ENCODE peak calls at places on chromosomes 7 and 10, in four cellular contexts. A is central memory CD8-positive, alpha-beta T cell; H is stimulated activated CD8-positive, alpha-beta memory T cell treated with anti-CD3 and anti-CD28 coated beads, Interleukin-12 subunit alpha, Interleukin-12 subunit beta, amount 100 ng/mL, for 4 hours; S is T-helper 2 cell. N is an unnamed sample.
A peak's percentile ranks its signal among the peaks of the same experiment; 100 is the strongest.

GRCh38 chr7:93715234-93715633 is 140.7 kb upstream of the CALCR start:
- DNase-seq in A (no peak), H (no peak), S (no peak), N (peak; percentile 14)

GRCh38 chr7:7795736-7796135 is 77.3 kb upstream of the RPA3 start:
- DNase-seq in A (no peak), H (no peak), S (no peak), N (no peak)

GRCh38 chr7:73769481-73770001 is 529 bp downstream of the CLDN3 start:
- DNase-seq in A (no peak), H (no peak), S (no peak), N (no peak)

GRCh38 chr10:101778151-101778780 is 2.4 kb upstream of the FGF8 start:
- DNase-seq in A (no peak), H (no peak), S (no peak), N (no peak)

GRCh38 chr10:50604823-50605222 is 18.9 kb downstream of the SGMS1 start:
- DNase-seq in A (no peak), H (no peak), S (no peak), N (no peak)

GRCh38 chr7:11960621-11961020 is 128.6 kb upstream of the THSD7A start:
- DNase-seq in A (no peak), H (no peak), S (no peak), N (no peak)

GRCh38 chr10:77578583-77579227 is 58.9 kb downstream of the KCNMA1 start:
- DNase-seq in A (no peak), H (no peak), S (no peak), N (no peak)

GRCh38 chr7:144826248-144826647 is 9.6 kb downstream of the TPK1 start:
- DNase-seq in A (no peak), H (no peak), S (no peak), N (no peak)

GRCh38 chr7:138882249-138882648 is 84.3 kb upstream of the ATP6V0A4 start:
- DNase-seq in A (no peak), H (no peak), S (no peak), N (no peak)

GRCh38 chr10:51544933-51545332 is 154.5 kb downstream of the CSTF2T start:
- DNase-seq in A (no peak), H (no peak), S (no peak), N (no peak)

GRCh38 chr7:80287400-80288174 is 153.0 kb downstream of the GNAI1 start:
- DNase-seq in A (no peak), H (no peak), S (no peak), N (no peak)

GRCh38 chr10:98403812-98404504 is 11.0 kb downstream of the PYROXD2 start:
- DNase-seq in A (no peak), H (no peak), S (no peak), N (no peak)

GRCh38 chr10:31157125-31157983 is 125.7 kb upstream of the ZNF438 start:
- DNase-seq in A (no peak), H (no peak), S (no peak), N (no peak)

GRCh38 chr10:104262055-104262454 is 6.9 kb upstream of the GSTO2 start:
- DNase-seq in A (no peak), H (no peak), S (no peak), N (no peak)

GRCh38 chr10:1109795-1110673 is 53.8 kb downstream of the WDR37 start:
- DNase-seq in A (peak; percentile 47), H (peak; percentile 51), S (peak; percentile 68), N (no peak)

GRCh38 chr7:65731562-65732035 is 141.3 kb upstream of the VKORC1L1 start:
- DNase-seq in A (no peak), H (no peak), S (no peak), N (no peak)

GRCh38 chr10:5526691-5527331 is 2.0 kb downstream of the CALML3 start:
- DNase-seq in A (no peak), H (no peak), S (no peak), N (no peak)

GRCh38 chr10:34766811-34767516 is 48.1 kb downstream of the PARD3 start:
- DNase-seq in A (no peak), H (no peak), S (no peak), N (no peak)

GRCh38 chr7:57867884-57868701 is 418.1 kb downstream of the ZNF716 start:
- DNase-seq in A (no peak), H (no peak), S (no peak), N (no peak)

GRCh38 chr7:7668708-7669107 is 28.2 kb downstream of the UMAD1 start:
- DNase-seq in A (no peak), H (no peak), S (no peak), N (no peak)

GRCh38 chr7:99267530-99268360 is 4.9 kb upstream of the MYH16 start:
- DNase-seq in A (no peak), H (no peak), S (no peak), N (no peak)

GRCh38 chr7:81268551-81268950 is 349.7 kb upstream of the SEMA3C start:
- DNase-seq in A (no peak), H (no peak), S (no peak), N (no peak)

GRCh38 chr10:116960066-116960465 is 44.9 kb downstream of the SHTN1 start:
- DNase-seq in A (no peak), H (no peak), S (no peak), N (no peak)

GRCh38 chr10:50471583-50471975 is 152.2 kb downstream of the SGMS1 start:
- DNase-seq in A (no peak), H (no peak), S (no peak), N (no peak)

GRCh38 chr7:36287371-36288241 is 102.1 kb upstream of the ANLN start:
- DNase-seq in A (no peak), H (no peak), S (peak; percentile 32), N (no peak)

GRCh38 chr7:17696422-17696821 is 243.9 kb downstream of the SNX13 start:
- DNase-seq in A (no peak), H (no peak), S (no peak), N (no peak)

GRCh38 chr7:108078156-108078781 is 51.9 kb downstream of the LAMB4 start:
- DNase-seq in A (no peak), H (no peak), S (no peak), N (no peak)

GRCh38 chr7:33986456-33986855 is 81.1 kb downstream of the BMPER start:
- DNase-seq in A (no peak), H (no peak), S (no peak), N (no peak)

GRCh38 chr10:27330074-27330473 is 89.5 kb upstream of the ACBD5 start:
- DNase-seq in A (no peak), H (no peak), S (no peak), N (no peak)

GRCh38 chr10:123645615-123646014 is 20.5 kb upstream of the GPR26 start:
- DNase-seq in A (no peak), H (no peak), S (no peak), N (no peak)

GRCh38 chr10:59704644-59705043 is 5.0 kb downstream of the SLC16A9 start:
- DNase-seq in A (no peak), H (no peak), S (no peak), N (no peak)

GRCh38 chr7:127769696-127770400 is 117.9 kb downstream of the SND1 start:
- DNase-seq in A (no peak), H (no peak), S (no peak), N (no peak)

GRCh38 chr7:124196519-124196918 is 163.7 kb upstream of the TMEM229A start:
- DNase-seq in A (no peak), H (no peak), S (no peak), N (no peak)

GRCh38 chr10:37860494-37861190 is 3.2 kb upstream of the ZNF248 start:
- DNase-seq in A (no peak), H (no peak), S (no peak), N (no peak)

GRCh38 chr10:88931548-88931947 is 21.0 kb downstream of the ACTA2 start:
- DNase-seq in A (no peak), H (no peak), S (no peak), N (no peak)

GRCh38 chr10:31756131-31757119 is 172.2 kb downstream of the ARHGAP12 start:
- DNase-seq in A (no peak), H (no peak), S (no peak), N (no peak)

N was measured in activated B cell treated with CpG ODN at 0.5 μM for 24 hours.